ENCODE peak calls at places on chromosomes 11 and 22, in eight cellular contexts. O is upper lobe of right lung, J is fibroblast of lung, K is AG04450, N is mammary epithelial cell, A is RWPE1, F is adrenal gland, Z is endodermal cell. H is an unnamed sample.

GRCh38 chr22:32501797-32502290 is 27.2 kb downstream of the FBXO7 start:
- DNase-seq in O (no peak), J (peak; percentile 7), K (no peak), N (no peak), A (no peak), F (no peak), Z (no peak), H (no peak)

GRCh38 chr11:119117004-119117706 is 4.2 kb upstream of the HINFP start:
- DNase-seq in O (no peak), J (no peak), K (no peak), N (no peak), A (no peak), F (no peak), Z (no peak), H (no peak)

GRCh38 chr11:7609521-7609920 is 63.8 kb downstream of the CYB5R2 start:
- DNase-seq in O (no peak), J (no peak), K (no peak), N (no peak), A (no peak), F (no peak), Z (no peak), H (no peak)

GRCh38 chr22:49747705-49748104 is 80.0 kb downstream of the BRD1 start:
- DNase-seq in O (no peak), J (no peak), K (no peak), N (no peak), A (no peak), F (no peak), Z (no peak), H (no peak)

GRCh38 chr11:103637250-103637649 is 399.2 kb upstream of the DDI1 start:
- DNase-seq in O (no peak), J (no peak), K (no peak), N (no peak), A (no peak), F (no peak), Z (no peak), H (no peak)

GRCh38 chr11:73333173-73333572 is 25.1 kb downstream of the ARHGEF17 start:
- DNase-seq in O (no peak), J (no peak), K (no peak), N (no peak), A (no peak), F (no peak), Z (no peak), H (no peak)

GRCh38 chr22:28139993-28140392 is 220.9 kb upstream of the PITPNB start:
- DNase-seq in O (no peak), J (peak; percentile 66), K (peak; percentile 71), N (peak; percentile 77), A (peak; percentile 14), F (no peak), Z (no peak), H (no peak)

GRCh38 chr11:24181395-24182047 is 315.3 kb upstream of the LUZP2 start:
- DNase-seq in O (no peak), J (no peak), K (no peak), N (no peak), A (no peak), F (no peak), Z (no peak), H (no peak)

GRCh38 chr22:41578818-41579217 is 10.8 kb downstream of the PMM1 start:
- DNase-seq in O (no peak), J (no peak), K (no peak), N (no peak), A (no peak), F (no peak), Z (no peak), H (no peak)

GRCh38 chr11:71247551-71248250 is 4.7 kb downstream of the SHANK2 start:
- DNase-seq in O (peak; percentile 48), J (no peak), K (no peak), N (no peak), A (no peak), F (no peak), Z (peak; percentile 83), H (peak; percentile 13)

GRCh38 chr11:5910521-5910920 is 17.5 kb downstream of the OR52E5 start:
- DNase-seq in O (no peak), J (no peak), K (no peak), N (no peak), A (no peak), F (no peak), Z (peak; percentile 41), H (no peak)

GRCh38 chr22:50569041-50569459 is 6.3 kb upstream of the SYCE3 start:
- DNase-seq in O (no peak), J (no peak), K (no peak), N (no peak), A (no peak), F (no peak), Z (no peak), H (no peak)

GRCh38 chr11:58179648-58180047 is 9.2 kb upstream of the OR9Q2 start:
- DNase-seq in O (no peak), J (no peak), K (no peak), N (no peak), A (no peak), F (no peak), Z (no peak), H (no peak)

GRCh38 chr11:77560605-77561004 is 29.1 kb upstream of the AQP11 start:
- DNase-seq in O (no peak), J (peak; percentile 24), K (peak; percentile 8), N (peak; percentile 77), A (peak; percentile 60), F (no peak), Z (no peak), H (no peak)

GRCh38 chr11:71293961-71294782 is 41.8 kb upstream of the SHANK2 start:
- DNase-seq in O (peak; percentile 25), J (no peak), K (no peak), N (no peak), A (no peak), F (peak; percentile 17), Z (peak; percentile 38), H (no peak)

GRCh38 chr22:40582063-40582462 is 54.5 kb downstream of the MRTFA start:
- DNase-seq in O (no peak), J (no peak), K (no peak), N (no peak), A (no peak), F (no peak), Z (no peak), H (no peak)

GRCh38 chr11:126358763-126359160 is 3.3 kb downstream of the ST3GAL4 start:
- DNase-seq in O (peak; percentile 47), J (no peak), K (no peak), N (no peak), A (no peak), F (no peak), Z (no peak), H (no peak)

GRCh38 chr11:126357969-126358762 is 2.7 kb downstream of the ST3GAL4 start:
- DNase-seq in O (peak; percentile 52), J (no peak), K (no peak), N (no peak), A (no peak), F (no peak), Z (no peak), H (no peak)

GRCh38 chr11:126361400-126361799 is 5.9 kb downstream of the ST3GAL4 start:
- DNase-seq in O (peak; percentile 50), J (no peak), K (no peak), N (no peak), A (no peak), F (no peak), Z (peak; percentile 31), H (no peak)

GRCh38 chr11:126360049-126360446 is 4.6 kb downstream of the ST3GAL4 start:
- DNase-seq in O (no peak), J (no peak), K (no peak), N (no peak), A (no peak), F (no peak), Z (peak; percentile 26), H (no peak)

DNA sequence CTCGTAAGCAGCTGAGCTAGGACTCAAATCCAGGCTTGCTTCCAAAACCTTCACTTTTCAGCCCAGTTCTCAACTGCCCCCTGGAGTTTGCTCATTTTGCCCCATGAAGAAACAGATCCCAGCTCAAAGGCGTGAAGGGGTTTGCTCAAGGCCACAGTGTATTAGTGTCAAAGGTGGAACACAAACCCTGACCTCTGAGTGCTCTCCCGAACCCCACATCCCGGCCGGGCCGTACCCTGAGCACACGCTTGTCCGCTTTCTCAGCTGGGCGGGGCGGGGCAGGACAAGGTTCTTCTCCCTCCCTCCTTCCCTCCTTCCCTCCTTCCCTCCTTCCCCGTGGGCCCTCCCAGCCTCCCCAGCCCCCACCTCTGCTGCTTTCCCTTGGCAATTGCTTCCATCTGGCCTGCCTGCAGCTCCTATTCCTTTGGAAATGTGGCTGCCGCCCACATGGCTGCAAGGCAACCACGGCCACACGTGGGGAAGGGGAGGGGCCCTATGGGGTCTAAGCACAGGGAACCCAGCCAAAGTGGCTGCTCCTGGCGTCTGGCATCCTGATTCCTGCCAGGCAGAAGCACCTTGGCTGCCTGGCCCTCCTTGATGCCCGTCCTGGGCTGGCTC is 4.1 kb downstream of the ST3GAL4 start:
- DNase-seq in O (peak; percentile 76), J (peak; percentile 89), K (no peak), N (no peak), A (no peak), F (peak; percentile 95), Z (no peak), H (peak; percentile 82)
- TF ChIP-seq CTCF in O (no peak), J (peak; percentile 47), K (peak; percentile 25), N (no peak), A (no peak), F (peak; percentile 31), Z (no peak), H (no peak)

DNA sequence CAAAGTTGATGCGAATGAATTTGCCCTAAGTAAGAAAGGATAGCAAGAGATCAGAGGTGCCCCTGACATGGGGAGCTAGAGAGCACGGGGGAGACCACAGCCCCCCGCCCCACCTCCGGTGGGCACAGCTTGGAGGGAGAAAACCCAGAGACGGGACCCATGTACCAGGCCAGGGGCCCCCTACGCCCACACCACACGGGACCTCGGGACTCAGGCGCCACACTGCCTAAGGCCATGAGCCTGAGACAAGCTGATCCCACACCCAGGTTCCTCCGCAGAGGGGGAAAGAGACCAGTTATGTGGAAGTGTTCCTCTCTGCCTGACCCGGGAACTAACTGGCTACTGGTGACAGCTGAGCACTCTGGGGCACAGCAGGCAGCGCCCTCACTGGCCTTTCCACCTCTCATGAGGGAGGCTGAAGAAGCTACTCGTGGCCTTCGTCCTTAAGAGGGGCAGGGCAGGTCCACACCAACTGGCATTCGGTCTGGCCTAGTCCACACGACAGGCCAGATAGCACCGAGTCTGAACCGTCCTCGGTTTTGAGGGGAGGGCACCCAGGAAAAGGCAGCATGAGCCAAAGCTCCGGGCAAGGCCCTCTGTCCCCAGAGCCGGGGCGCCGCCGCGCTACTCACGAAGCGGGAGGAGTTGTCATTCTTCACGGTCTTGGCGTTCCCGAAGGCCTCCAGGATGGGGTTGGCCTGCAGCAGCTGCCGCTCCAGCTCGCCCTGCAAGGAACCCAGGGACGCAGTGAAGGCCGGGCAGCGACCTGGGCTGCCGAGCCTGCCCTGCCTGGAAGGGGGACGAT is 65.8 kb downstream of the MYH9 start:
- DNase-seq in O (no peak), J (no peak), K (no peak), N (no peak), A (no peak), F (peak; percentile 65), Z (no peak), H (no peak)
- H3K27ac ChIP-seq in O (peak overlapping the region; percentile 91), J (peak overlapping the region; percentile 98), K (peak overlapping the region; percentile 82), N (no peak overlapping the region), A (peak overlapping the region; percentile 100), F (peak overlapping the region; percentile 97), Z (no peak overlapping the region), H (peak overlapping the region; percentile 94)

GRCh38 chr11:1869427-1870325 is 16.8 kb downstream of the LSP1 start:
- DNase-seq in O (peak; percentile 57), J (no peak), K (no peak), N (no peak), A (no peak), F (no peak), Z (no peak), H (no peak)
- TF ChIP-seq CTCF in O (no peak), J (peak; percentile 28), K (peak; percentile 20), N (no peak), A (no peak), F (peak; percentile 40), Z (peak; percentile 39), H (no peak)

GRCh38 chr11:34259087-34259486 is 98.7 kb downstream of the ABTB2 start:
- DNase-seq in O (no peak), J (no peak), K (no peak), N (no peak), A (no peak), F (no peak), Z (no peak), H (no peak)
- H3K27ac ChIP-seq in O (no peak overlapping the region), J (no peak overlapping the region), K (no peak overlapping the region), N (no peak overlapping the region), A (no peak overlapping the region), F (no peak overlapping the region), Z (no peak overlapping the region), H (no peak overlapping the region)

H was measured in heart right ventricle.